ENCODE peak calls at places on chromosomes 6 and 20, in nine cellular contexts. U is AG04449, I is mammary epithelial cell, W is heart right ventricle, R is H1, G is RWPE1, J is choroid plexus epithelial cell, B is progenitor cell of endocrine pancreas, H is WTC11. L is an unnamed sample.

GRCh38 chr20:61879303-61879620 is 186.4 kb downstream of the TAF4 start:
- DNase-seq in R (no peak), U (no peak), I (no peak), H (no peak), G (no peak), B (no peak), J (no peak), W (no peak), L (no peak)

GRCh38 chr6:105750089-105750488 is 336.0 kb upstream of the PRDM1 start:
- DNase-seq in U (no peak), B (no peak), R (no peak), I (no peak), H (no peak), W (no peak), J (no peak), G (no peak), L (no peak)

GRCh38 chr20:40883097-40883496 is 145.5 kb upstream of the TOP1 start:
- DNase-seq in J (no peak), H (no peak), U (no peak), B (no peak), G (no peak), W (no peak), I (no peak), R (no peak), L (no peak)

GRCh38 chr6:53754330-53754729 is 40.5 kb upstream of the LRRC1 start:
- DNase-seq in H (no peak), I (no peak), W (no peak), U (no peak), R (no peak), J (no peak), G (no peak), B (no peak), L (no peak)

GRCh38 chr6:82436740-82437139 is 73.1 kb downstream of the TPBG start:
- DNase-seq in I (no peak), J (no peak), G (no peak), B (no peak), U (no peak), R (no peak), W (no peak), H (no peak), L (no peak)

GRCh38 chr6:118705799-118706481 is 54.5 kb upstream of the CEP85L start:
- DNase-seq in J (peak; percentile 89), H (peak; percentile 37), R (no peak), W (no peak), G (no peak), I (peak; percentile 59), U (peak; percentile 54), B (no peak), L (peak; percentile 43)

GRCh38 chr20:23241416-23241815 is 109.2 kb upstream of the NXT1 start:
- DNase-seq in W (no peak), B (no peak), J (no peak), R (peak; percentile 10), I (no peak), G (no peak), H (no peak), U (no peak), L (no peak)

GRCh38 chr6:158004696-158005095 is 23.0 kb downstream of the SYNJ2 start:
- DNase-seq in I (no peak), B (no peak), H (no peak), W (no peak), R (no peak), G (no peak), U (no peak), J (no peak), L (no peak)

GRCh38 chr6:90898763-90899162 is 311.9 kb upstream of the MAP3K7 start:
- DNase-seq in H (no peak), R (no peak), G (no peak), B (no peak), J (no peak), I (no peak), W (no peak), U (no peak), L (no peak)

GRCh38 chr6:139996253-139996834 is 621.9 kb upstream of the CITED2 start:
- DNase-seq in B (no peak), I (peak; percentile 11), G (no peak), J (peak; percentile 54), W (no peak), U (no peak), R (no peak), H (peak; percentile 16), L (no peak)

GRCh38 chr6:169959129-169960002 is 207.9 kb downstream of the ERMARD start:
- DNase-seq in I (no peak), U (no peak), J (no peak), B (no peak), W (peak; percentile 14), H (no peak), R (peak; percentile 41), G (no peak), L (no peak)

GRCh38 chr6:141562181-141562800 is 570.4 kb upstream of the GJE1 start:
- DNase-seq in R (peak; percentile 55), H (peak; percentile 59), B (peak; percentile 9), J (peak; percentile 31), W (peak; percentile 49), U (no peak), G (no peak), I (no peak), L (no peak)

GRCh38 chr6:82863771-82864170 is 201.9 kb downstream of the UBE3D start:
- DNase-seq in U (no peak), B (no peak), H (no peak), J (no peak), G (no peak), R (no peak), I (no peak), W (no peak), L (no peak)

GRCh38 chr6:23418095-23418494 is 707.9 kb upstream of the NRSN1 start:
- DNase-seq in U (no peak), H (no peak), J (no peak), B (no peak), I (no peak), G (no peak), W (no peak), R (no peak), L (no peak)

GRCh38 chr6:11389977-11390376 is 147.6 kb upstream of the TMEM170B start:
- DNase-seq in W (no peak), J (no peak), B (no peak), G (no peak), I (peak; percentile 38), H (no peak), U (no peak), R (no peak), L (no peak)

GRCh38 chr6:20826378-20826777 is 292.1 kb downstream of the CDKAL1 start:
- DNase-seq in G (no peak), H (no peak), R (no peak), I (peak; percentile 70), W (no peak), J (peak; percentile 86), B (no peak), U (no peak), L (no peak)

GRCh38 chr6:170021579-170021978 is 269.3 kb downstream of the DLL1 start:
- DNase-seq in U (no peak), J (no peak), R (no peak), G (no peak), I (no peak), H (no peak), B (no peak), W (no peak), L (no peak)

GRCh38 chr20:24993337-24994185 is 1.0 kb upstream of the APMAP start:
- DNase-seq in R (peak; percentile 20), W (no peak), U (no peak), B (no peak), H (no peak), I (peak; percentile 52), G (peak; percentile 48), J (peak; percentile 60), L (no peak)

DNA sequence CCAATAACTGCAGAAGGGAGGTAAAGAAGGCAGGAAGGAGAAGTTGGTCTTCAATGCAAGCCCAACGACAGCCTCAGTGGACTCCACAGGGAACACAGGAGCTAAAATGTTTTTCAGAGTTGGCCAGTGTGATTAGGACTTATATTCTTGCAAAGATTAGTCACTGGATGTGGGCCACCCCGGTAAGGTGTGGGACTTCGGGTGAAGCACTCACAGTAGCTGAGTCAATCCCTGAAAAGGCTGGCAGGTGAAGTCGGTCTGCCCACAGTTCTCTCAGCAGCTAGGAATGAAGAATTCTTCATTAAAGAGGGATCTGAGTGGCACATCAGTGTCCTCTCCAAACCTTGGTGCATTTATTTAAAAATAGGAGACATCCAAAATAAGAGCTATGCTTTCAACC is 94.8 kb downstream of the KLHL32 start:
- DNase-seq in U (no peak), H (no peak), J (no peak), I (no peak), G (no peak), R (no peak), W (no peak), B (no peak), L (no peak)
- TF ChIP-seq CTCF in U (no peak), H (no peak), J (no peak), I (no peak), G (no peak), R (no peak), W (no peak), B (no peak), L (no peak)

GRCh38 chr20:36574278-36575065 is 1.1 kb downstream of the TGIF2 start:
- DNase-seq in G (peak; percentile 79), B (peak; percentile 56), R (peak; percentile 81), W (peak; percentile 46), J (peak; percentile 47), I (peak; percentile 32), U (no peak), H (peak; percentile 67), L (no peak)
- TF ChIP-seq CTCF in G (no peak), B (no peak), R (no peak), W (no peak), J (no peak), I (no peak), U (no peak), H (no peak), L (no peak)

GRCh38 chr20:21968486-21968885 is 263.0 kb downstream of the PAX1 start:
- DNase-seq in I (no peak), R (no peak), G (no peak), U (no peak), J (no peak), H (no peak), W (no peak), B (no peak), L (no peak)
- TF ChIP-seq CTCF in I (no peak), R (no peak), G (no peak), U (no peak), J (no peak), H (no peak), W (no peak), B (no peak), L (no peak)

GRCh38 chr6:108247965-108248536 is 12.8 kb downstream of the SNX3 start:
- DNase-seq in R (no peak), G (no peak), B (no peak), U (no peak), J (no peak), I (no peak), W (no peak), H (no peak), L (no peak)
- TF ChIP-seq CTCF in R (no peak), G (no peak), B (no peak), U (no peak), J (no peak), I (peak; percentile 4), W (no peak), H (no peak), L (no peak)

L was measured in retinal pigment epithelial cell.